ENCODE peak calls at places on chromosomes 16 and 17, in five cellular contexts. L is SK-N-SH, R is HepG2, O is GM12878, H is K562. E is an unnamed sample.

GRCh38 chr16:68744744-68745280 is 7.7 kb downstream of the CDH1 start:
- DNase-seq in L (no peak), R (peak), O (no peak), H (no peak), E (no peak)

GRCh38 chr16:67470314-67470713 is 10.6 kb downstream of the ATP6V0D1 start:
- DNase-seq in L (peak), R (no peak), O (no peak), H (no peak), E (no peak)

GRCh38 chr17:72456026-72456569 is 335.3 kb downstream of the SOX9 start:
- DNase-seq in L (no peak), R (peak), O (no peak), H (no peak), E (no peak)

GRCh38 chr16:89320717-89321501 is 103.4 kb downstream of the ZNF778 start:
- DNase-seq in L (no peak), R (no peak), O (no peak), H (peak), E (no peak)

GRCh38 chr16:12067714-12068401 is 91.3 kb downstream of the SNX29 start:
- DNase-seq in L (peak), R (peak), O (no peak), H (peak), E (peak)

GRCh38 chr16:50309527-50310307 is 43.4 kb downstream of the ADCY7 start:
- DNase-seq in L (peak), R (peak), O (no peak), H (no peak), E (no peak)

GRCh38 chr17:38508570-38508950 is 80.3 kb downstream of the ARHGAP23 start:
- DNase-seq in L (no peak), R (no peak), O (no peak), H (no peak), E (peak)

GRCh38 chr16:49608801-49609200 is 235.2 kb downstream of the C16orf78 start:
- DNase-seq in L (peak), R (peak), O (no peak), H (peak), E (peak)

GRCh38 chr17:44384281-44384822 is 5.1 kb downstream of the ITGA2B start:
- DNase-seq in L (peak), R (no peak), O (no peak), H (no peak), E (no peak)

GRCh38 chr17:33038740-33039139 is 47.1 kb downstream of the SPACA3 start:
- DNase-seq in L (peak), R (no peak), O (no peak), H (peak), E (peak)
- TF ChIP-seq GABPA in L (no peak), R (no peak), O (no peak), H (no peak), E (no peak)

DNA sequence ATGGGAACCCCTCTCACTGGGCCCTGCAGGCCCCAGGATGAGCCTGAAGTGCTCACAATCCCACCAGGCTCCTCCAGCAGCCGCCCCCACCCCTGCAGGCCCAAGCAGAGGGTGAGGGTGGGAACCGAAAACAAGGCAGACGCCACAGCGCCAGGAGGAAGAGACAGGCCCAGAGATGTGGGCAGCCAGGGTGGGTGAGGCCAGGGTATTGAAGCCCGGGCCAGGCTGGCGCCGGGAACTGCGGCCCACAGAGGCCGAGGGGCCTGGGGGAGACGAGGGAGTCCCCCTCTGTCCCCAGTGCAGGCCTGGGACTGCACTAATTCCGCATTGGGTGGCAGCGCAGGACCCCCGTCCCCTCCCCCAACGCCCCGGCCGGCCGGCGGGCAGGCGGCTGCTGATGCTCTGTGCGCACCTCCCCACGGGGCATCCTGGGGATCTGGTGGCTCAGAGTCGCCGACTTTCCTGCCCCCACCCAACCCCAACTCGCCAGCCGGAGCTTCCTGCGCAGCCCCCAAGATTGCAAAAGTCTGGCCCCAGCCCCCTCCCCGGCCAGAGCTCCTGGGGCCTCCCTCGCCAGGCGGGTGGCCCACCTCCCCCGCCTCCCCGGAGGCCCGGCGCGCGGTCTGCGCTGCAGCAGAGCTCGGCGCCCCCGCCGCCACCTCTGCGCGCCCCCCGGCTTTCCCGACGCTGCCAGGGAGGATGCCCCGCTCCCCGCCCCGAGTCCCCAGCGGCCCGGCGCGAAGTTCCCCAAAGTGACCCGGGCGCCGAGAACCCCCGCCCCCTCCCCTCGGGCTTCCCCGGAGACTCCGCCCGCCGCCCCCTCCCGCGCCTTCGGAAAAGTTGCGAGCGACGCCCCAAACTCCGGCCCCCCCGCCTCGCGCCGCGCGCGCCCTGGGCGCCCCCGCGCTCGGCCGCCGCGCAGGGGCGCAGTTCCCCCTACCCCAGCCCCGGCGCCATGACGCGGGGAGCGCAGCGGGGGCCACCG is 107.8 kb downstream of the ENGASE start:
- DNase-seq in L (no peak), R (no peak), O (no peak), H (no peak), E (peak)
- TF ChIP-seq JUND in L (no peak), R (no peak), O (no peak), H (no peak), E (no peak)

DNA sequence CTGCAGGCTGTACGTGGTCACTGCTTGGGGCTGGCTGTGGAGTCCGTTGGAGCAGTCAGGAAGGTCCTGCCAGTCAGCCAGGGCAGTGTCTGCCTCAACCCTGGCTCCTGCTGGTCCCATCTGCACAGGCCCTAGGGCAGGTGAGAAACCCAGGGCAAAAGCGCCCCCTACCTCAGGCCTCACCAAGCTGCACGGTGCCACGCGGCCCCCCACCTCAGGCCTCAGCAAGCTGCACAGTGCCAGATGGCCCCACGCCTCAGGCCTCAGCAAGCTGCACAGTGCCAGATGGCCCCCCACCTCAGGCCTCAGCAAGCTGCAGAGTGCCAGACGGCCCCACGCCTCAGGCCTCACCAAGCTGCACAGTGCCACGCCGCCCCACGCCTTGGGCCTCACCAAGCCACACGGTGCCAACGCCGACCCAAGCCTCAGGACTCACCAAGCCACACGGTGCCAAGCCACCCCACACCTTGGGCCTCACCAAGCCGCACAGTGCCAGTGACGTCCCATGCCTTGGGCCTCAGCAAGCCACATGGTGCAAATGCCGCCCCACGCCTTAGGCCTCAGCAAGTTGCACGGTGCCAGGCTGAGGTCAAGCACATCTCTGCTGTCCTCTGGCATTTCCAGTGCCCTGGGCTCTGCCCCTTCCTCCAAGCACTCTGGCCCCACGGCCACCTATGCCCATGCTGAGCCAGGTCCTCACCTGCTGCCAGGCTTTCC is 5.5 kb downstream of the TMEM204 start:
- DNase-seq in L (peak), R (no peak), O (no peak), H (peak), E (peak)
- TF ChIP-seq GABPA in L (no peak), R (no peak), O (no peak), H (no peak), E (peak)

GRCh38 chr17:16491703-16492612 is at the start of gene LRRC75A:
- DNase-seq in L (peak), R (no peak), O (no peak), H (peak), E (no peak)
- TF ChIP-seq JUND in L (no peak), R (no peak), O (no peak), H (no peak), E (no peak)

GRCh38 chr17:49349535-49349934 is 12.5 kb downstream of the ZNF652 start:
- DNase-seq in L (no peak), R (no peak), O (no peak), H (no peak), E (no peak)

GRCh38 chr17:49356320-49356719 is 5.7 kb downstream of the ZNF652 start:
- DNase-seq in L (no peak), R (no peak), O (no peak), H (no peak), E (no peak)

GRCh38 chr17:49353607-49354006 is 8.4 kb downstream of the ZNF652 start:
- DNase-seq in L (no peak), R (no peak), O (no peak), H (no peak), E (no peak)

GRCh38 chr17:49352587-49353154 is 9.4 kb downstream of the ZNF652 start:
- DNase-seq in L (no peak), R (no peak), O (no peak), H (no peak), E (no peak)

DNA sequence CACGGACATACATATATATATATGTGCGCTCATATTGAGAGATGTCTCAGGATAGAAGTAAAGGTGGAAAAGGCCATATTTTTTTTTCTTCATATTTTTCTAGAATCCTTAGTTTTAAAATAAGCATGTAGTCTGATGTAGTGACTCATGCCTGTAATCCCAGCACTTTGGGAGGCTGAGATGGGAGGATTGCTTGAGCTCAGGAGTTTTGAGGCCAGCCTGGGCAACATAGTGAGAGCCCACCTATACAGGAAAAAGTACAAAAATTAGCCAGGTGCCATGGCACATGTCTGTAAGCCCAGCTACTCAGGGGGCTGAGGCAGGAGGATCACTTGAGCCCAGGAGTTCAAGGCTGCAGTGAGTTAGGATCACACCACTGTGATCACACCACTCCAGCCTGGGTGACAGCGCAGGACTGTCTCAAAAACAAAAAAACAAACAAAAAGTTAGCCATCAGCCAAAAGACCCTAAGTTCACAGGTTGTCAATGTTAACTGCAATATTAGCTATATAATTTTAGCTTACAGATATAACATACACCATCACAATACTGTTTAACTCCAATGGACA is 10.4 kb downstream of the ZNF652 start:
- DNase-seq in L (no peak), R (no peak), O (no peak), H (no peak), E (no peak)
- TF ChIP-seq GABPA in L (no peak), R (no peak), O (no peak), H (no peak), E (no peak)

E was measured in H1.